ENCODE peak calls at places on chromosomes 3 and 15, in six cellular contexts. C is HFF-Myc, J is activated T-cell treated with anti-CD3 and anti-CD28 coated beads for 48 hours, Z is posterior vena cava, Y is AG09309, T is SW 1271. W is an unnamed sample.

GRCh38 chr3:175620093-175620492 is 761.0 kb downstream of the NAALADL2 start:
- DNase-seq in Z (no peak), C (no peak), Y (no peak), T (no peak), J (no peak), W (no peak)

GRCh38 chr3:128486692-128487537 is 6.1 kb downstream of the GATA2 start:
- DNase-seq in C (no peak), T (no peak), Z (peak), Y (no peak), J (no peak), W (no peak)

GRCh38 chr15:52082197-52083036 is 30.2 kb downstream of the BCL2L10 start:
- DNase-seq in T (no peak), Z (no peak), Y (no peak), J (no peak), C (no peak), W (no peak)

GRCh38 chr3:14462738-14463137 is 60.3 kb downstream of the SLC6A6 start:
- DNase-seq in T (no peak), Z (no peak), Y (no peak), J (peak), C (no peak), W (no peak)

GRCh38 chr3:152127058-152127457 is 141.7 kb upstream of the MBNL1 start:
- DNase-seq in T (no peak), J (no peak), C (no peak), Z (no peak), Y (no peak), W (no peak)

GRCh38 chr3:155230382-155230781 is 63.1 kb downstream of the STRIT1 start:
- DNase-seq in Z (no peak), C (no peak), T (no peak), Y (peak), J (no peak), W (no peak)

GRCh38 chr3:50167069-50167781 is 12.1 kb downstream of the SEMA3F start:
- DNase-seq in T (no peak), Y (no peak), C (no peak), J (no peak), Z (no peak), W (no peak)

GRCh38 chr15:41982133-41982930 is 10.0 kb upstream of the EHD4 start:
- DNase-seq in Y (no peak), J (no peak), Z (peak), T (no peak), C (no peak), W (no peak)

GRCh38 chr15:85154061-85154460 is 172.4 kb downstream of the PDE8A start:
- DNase-seq in Y (no peak), C (no peak), Z (no peak), J (no peak), T (no peak), W (no peak)

GRCh38 chr3:16058511-16058910 is 116.0 kb upstream of the GALNT15 start:
- DNase-seq in T (no peak), C (no peak), Z (no peak), J (no peak), Y (no peak), W (no peak)